ENCODE peak calls at places on chromosome 18, in six cellular contexts. One of them, this sample, is unnamed.

GRCh38 chr18:39751161-39751560 is 2185.6 kb upstream of the CELF4 start:
- DNase-seq in OCI-LY7: no peak
- DNase-seq in GM23248: peak
- DNase-seq in PC-3: no peak
- DNase-seq in SK-N-SH: no peak
- DNase-seq in neural progenitor cell: no peak
- DNase-seq in this sample: no peak

GRCh38 chr18:9792565-9793226 is 84.6 kb downstream of the RAB31 start:
- DNase-seq in OCI-LY7: peak
- DNase-seq in GM23248: no peak
- DNase-seq in PC-3: peak
- DNase-seq in SK-N-SH: peak
- DNase-seq in neural progenitor cell: peak
- DNase-seq in this sample: peak

GRCh38 chr18:361100-361732 is 93.4 kb upstream of the THOC1 start:
- DNase-seq in OCI-LY7: no peak
- DNase-seq in GM23248: peak
- DNase-seq in PC-3: no peak
- DNase-seq in SK-N-SH: no peak
- DNase-seq in neural progenitor cell: no peak
- DNase-seq in this sample: no peak

GRCh38 chr18:23228102-23229051 is 93.1 kb downstream of the CABLES1 start:
- DNase-seq in OCI-LY7: peak
- DNase-seq in GM23248: peak
- DNase-seq in PC-3: peak
- DNase-seq in SK-N-SH: no peak
- DNase-seq in neural progenitor cell: no peak
- DNase-seq in this sample: no peak

GRCh38 chr18:79905993-79906392 is 45.5 kb downstream of the SLC66A2 start:
- DNase-seq in OCI-LY7: no peak
- DNase-seq in GM23248: no peak
- DNase-seq in PC-3: no peak
- DNase-seq in SK-N-SH: no peak
- DNase-seq in neural progenitor cell: no peak
- DNase-seq in this sample: no peak

GRCh38 chr18:45690975-45691815 is 32.8 kb upstream of the SLC14A1 start:
- DNase-seq in OCI-LY7: peak
- DNase-seq in GM23248: peak
- DNase-seq in PC-3: peak
- DNase-seq in SK-N-SH: peak
- DNase-seq in neural progenitor cell: peak
- DNase-seq in this sample: peak

GRCh38 chr18:10851824-10852225 is 297.5 kb downstream of the PIEZO2 start:
- DNase-seq in OCI-LY7: peak
- DNase-seq in GM23248: peak
- DNase-seq in PC-3: peak
- DNase-seq in SK-N-SH: peak
- DNase-seq in neural progenitor cell: peak
- DNase-seq in this sample: peak

GRCh38 chr18:77702686-77703085 is 453.0 kb downstream of the GALR1 start:
- DNase-seq in OCI-LY7: peak
- DNase-seq in GM23248: no peak
- DNase-seq in PC-3: peak
- DNase-seq in SK-N-SH: peak
- DNase-seq in neural progenitor cell: peak
- DNase-seq in this sample: peak

GRCh38 chr18:63098014-63098981 is 221.3 kb downstream of the BCL2 start:
- DNase-seq in OCI-LY7: peak
- DNase-seq in GM23248: no peak
- DNase-seq in PC-3: no peak
- DNase-seq in SK-N-SH: no peak
- DNase-seq in neural progenitor cell: no peak
- DNase-seq in this sample: no peak

GRCh38 chr18:55833543-55833942 is 245.6 kb upstream of the TCF4 start:
- DNase-seq in OCI-LY7: no peak
- DNase-seq in GM23248: peak
- DNase-seq in PC-3: peak
- DNase-seq in SK-N-SH: no peak
- DNase-seq in neural progenitor cell: no peak
- DNase-seq in this sample: no peak

GRCh38 chr18:30088238-30088637 is 954.3 kb downstream of the DSC3 start:
- DNase-seq in OCI-LY7: no peak
- DNase-seq in GM23248: no peak
- DNase-seq in PC-3: no peak
- DNase-seq in SK-N-SH: no peak
- DNase-seq in neural progenitor cell: no peak
- DNase-seq in this sample: no peak

GRCh38 chr18:3179430-3180089 is 40.2 kb downstream of the MYOM1 start:
- DNase-seq in OCI-LY7: peak
- DNase-seq in GM23248: no peak
- DNase-seq in PC-3: peak
- DNase-seq in SK-N-SH: no peak
- DNase-seq in neural progenitor cell: peak
- DNase-seq in this sample: no peak

GRCh38 chr18:45793295-45793965 is 32.0 kb upstream of the SIGLEC15 start:
- DNase-seq in OCI-LY7: no peak
- DNase-seq in GM23248: peak
- DNase-seq in PC-3: peak
- DNase-seq in SK-N-SH: no peak
- DNase-seq in neural progenitor cell: no peak
- DNase-seq in this sample: peak

GRCh38 chr18:28725876-28726275 is 548.9 kb upstream of the CDH2 start:
- DNase-seq in OCI-LY7: no peak
- DNase-seq in GM23248: peak
- DNase-seq in PC-3: peak
- DNase-seq in SK-N-SH: peak
- DNase-seq in neural progenitor cell: no peak
- DNase-seq in this sample: no peak

GRCh38 chr18:61329398-61329797 is 3.8 kb upstream of the CDH20 start:
- DNase-seq in OCI-LY7: no peak
- DNase-seq in GM23248: no peak
- DNase-seq in PC-3: no peak
- DNase-seq in SK-N-SH: no peak
- DNase-seq in neural progenitor cell: no peak
- DNase-seq in this sample: no peak

GRCh38 chr18:61322265-61322873 is 10.9 kb upstream of the CDH20 start:
- DNase-seq in OCI-LY7: peak
- DNase-seq in GM23248: peak
- DNase-seq in PC-3: peak
- DNase-seq in SK-N-SH: peak
- DNase-seq in neural progenitor cell: peak
- DNase-seq in this sample: peak

GRCh38 chr18:61326407-61326806 is 6.8 kb upstream of the CDH20 start:
- DNase-seq in OCI-LY7: no peak
- DNase-seq in GM23248: no peak
- DNase-seq in PC-3: no peak
- DNase-seq in SK-N-SH: no peak
- DNase-seq in neural progenitor cell: no peak
- DNase-seq in this sample: no peak

GRCh38 chr18:61323951-61324350 is 9.3 kb upstream of the CDH20 start:
- DNase-seq in OCI-LY7: no peak
- DNase-seq in GM23248: peak
- DNase-seq in PC-3: peak
- DNase-seq in SK-N-SH: no peak
- DNase-seq in neural progenitor cell: no peak
- DNase-seq in this sample: no peak
- TF ChIP-seq EZH2phosphoT487 in OCI-LY7: no peak
- TF ChIP-seq EZH2phosphoT487 in GM23248: no peak
- TF ChIP-seq EZH2phosphoT487 in PC-3: no peak
- TF ChIP-seq EZH2phosphoT487 in SK-N-SH: no peak
- TF ChIP-seq EZH2phosphoT487 in neural progenitor cell: no peak
- TF ChIP-seq EZH2phosphoT487 in this sample: no peak

DNA sequence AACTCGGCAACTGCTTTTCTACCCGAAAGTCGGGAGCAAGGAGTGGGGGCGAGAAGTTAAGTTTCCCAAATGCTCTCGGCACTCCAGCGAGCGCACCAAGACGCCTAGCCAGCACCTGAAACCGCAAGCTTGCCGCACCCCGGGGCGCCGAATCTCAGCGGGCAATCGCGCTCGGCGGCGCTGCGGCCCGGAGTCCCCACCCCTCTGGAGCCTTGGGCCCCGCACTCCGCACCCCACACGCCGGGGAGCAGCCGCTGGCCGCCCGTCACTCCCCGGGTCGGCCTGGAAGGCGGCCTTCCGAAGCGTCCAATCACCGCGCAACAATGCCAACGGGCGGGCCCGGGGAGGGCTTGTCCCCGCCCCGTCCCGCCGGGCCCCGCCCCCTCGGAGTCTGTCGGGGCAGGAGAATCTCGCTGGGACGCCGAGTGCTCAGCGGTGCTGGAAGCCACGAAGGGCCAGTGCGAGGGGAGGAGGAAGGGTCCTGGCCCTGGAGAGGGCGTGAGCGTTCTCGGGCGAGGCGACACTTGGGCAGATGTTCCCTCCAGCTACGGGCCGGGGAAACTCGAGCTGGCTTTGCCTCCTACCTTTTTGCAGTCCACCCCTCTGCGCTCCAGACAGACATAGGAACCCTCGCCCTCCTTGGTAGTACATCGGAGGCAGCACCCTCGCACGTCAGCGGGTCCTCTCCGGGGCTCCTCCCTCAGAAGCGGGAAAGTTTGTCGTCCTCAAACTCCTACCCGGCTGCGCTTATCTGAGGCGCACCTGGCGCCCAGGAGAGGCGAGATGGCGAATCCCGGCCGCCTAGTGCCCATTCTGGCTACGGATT is 1.1 kb upstream of the ZBTB7C start:
- DNase-seq in OCI-LY7: peak
- DNase-seq in GM23248: peak
- DNase-seq in PC-3: peak
- DNase-seq in SK-N-SH: peak
- DNase-seq in neural progenitor cell: peak
- DNase-seq in this sample: peak
- TF ChIP-seq EZH2phosphoT487 in OCI-LY7: no peak
- TF ChIP-seq EZH2phosphoT487 in GM23248: no peak
- TF ChIP-seq EZH2phosphoT487 in PC-3: no peak
- TF ChIP-seq EZH2phosphoT487 in SK-N-SH: no peak
- TF ChIP-seq EZH2phosphoT487 in neural progenitor cell: no peak
- TF ChIP-seq EZH2phosphoT487 in this sample: no peak

DNA sequence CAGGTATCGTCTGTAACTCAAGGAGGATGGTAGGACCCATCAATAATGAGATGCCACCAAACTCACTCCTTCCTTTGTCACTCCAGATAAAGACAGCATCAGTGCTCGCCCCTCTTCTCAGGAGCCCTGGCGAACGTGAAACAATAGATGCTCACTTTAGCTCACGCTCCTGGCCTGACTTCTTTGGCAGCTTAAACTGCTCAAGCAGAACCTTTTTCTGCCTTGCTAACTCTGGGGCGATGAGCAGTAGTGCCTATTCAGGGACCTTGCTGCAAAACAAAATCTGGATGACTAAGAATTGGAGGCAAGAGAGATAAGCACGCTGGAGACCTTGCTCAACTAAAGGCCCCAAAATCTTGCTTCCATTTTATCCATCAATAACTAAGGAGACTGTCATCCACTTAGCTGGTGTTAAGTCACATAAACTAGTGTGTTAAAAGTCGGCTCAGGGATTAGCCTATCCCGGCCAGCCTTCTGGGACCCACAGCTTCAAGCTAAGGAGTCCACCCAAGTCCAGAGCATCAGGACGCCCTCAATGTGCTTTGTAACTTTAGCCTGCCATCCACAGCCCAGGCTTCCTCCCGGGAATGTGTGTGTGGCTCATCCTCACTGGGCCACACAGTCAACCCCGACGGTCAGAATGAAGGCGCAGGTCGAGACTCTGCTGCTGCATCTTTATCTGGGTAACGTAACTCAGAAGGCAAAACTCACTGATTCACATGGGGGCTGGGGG is 38.9 kb downstream of the ZNF516 start:
- DNase-seq in OCI-LY7: no peak
- DNase-seq in GM23248: no peak
- DNase-seq in PC-3: no peak
- DNase-seq in SK-N-SH: no peak
- DNase-seq in neural progenitor cell: peak
- DNase-seq in this sample: no peak
- TF ChIP-seq EZH2phosphoT487 in OCI-LY7: no peak
- TF ChIP-seq EZH2phosphoT487 in GM23248: no peak
- TF ChIP-seq EZH2phosphoT487 in PC-3: no peak
- TF ChIP-seq EZH2phosphoT487 in SK-N-SH: no peak
- TF ChIP-seq EZH2phosphoT487 in neural progenitor cell: no peak
- TF ChIP-seq EZH2phosphoT487 in this sample: no peak

DNA sequence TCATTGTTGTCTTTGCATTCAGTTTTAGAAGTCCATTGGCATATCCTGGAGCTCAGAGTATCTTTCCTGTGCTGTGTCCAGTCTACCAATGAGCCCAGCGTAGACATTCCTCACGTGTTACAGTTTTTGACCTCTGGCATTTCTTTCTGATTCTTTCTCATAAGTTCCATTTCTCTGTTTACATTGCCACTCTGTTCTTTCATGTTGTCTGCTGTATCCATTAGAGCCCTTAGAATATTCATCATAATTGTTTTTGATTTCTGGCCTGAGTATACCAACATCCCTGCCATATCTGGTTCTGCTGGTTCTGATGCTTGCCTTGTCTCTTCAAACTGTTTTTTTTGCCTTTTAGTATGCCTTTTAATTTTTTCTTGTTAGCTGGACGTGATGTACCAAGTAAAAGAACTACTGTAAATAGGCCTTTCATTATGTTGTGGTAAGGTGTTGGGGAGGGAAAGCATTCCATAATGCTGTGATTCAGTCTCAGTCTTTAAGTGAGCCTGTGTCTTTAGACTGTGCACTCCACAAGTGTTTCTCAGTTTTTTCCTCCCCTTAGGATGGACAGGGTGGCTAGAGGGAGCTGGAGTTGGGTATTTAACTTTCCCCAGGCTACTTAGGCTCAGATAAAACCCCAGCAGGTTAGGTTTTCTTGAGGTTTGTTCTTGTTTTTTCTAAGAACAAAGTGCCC is 35.6 kb downstream of the CEP192 start:
- DNase-seq in OCI-LY7: no peak
- DNase-seq in GM23248: peak
- DNase-seq in PC-3: no peak
- DNase-seq in SK-N-SH: no peak
- DNase-seq in neural progenitor cell: no peak
- DNase-seq in this sample: no peak
- TF ChIP-seq EZH2phosphoT487 in OCI-LY7: no peak
- TF ChIP-seq EZH2phosphoT487 in GM23248: no peak
- TF ChIP-seq EZH2phosphoT487 in PC-3: no peak
- TF ChIP-seq EZH2phosphoT487 in SK-N-SH: no peak
- TF ChIP-seq EZH2phosphoT487 in neural progenitor cell: no peak
- TF ChIP-seq EZH2phosphoT487 in this sample: no peak

GRCh38 chr18:36516726-36517125 is 219.2 kb downstream of the FHOD3 start:
- DNase-seq in OCI-LY7: no peak
- DNase-seq in GM23248: no peak
- DNase-seq in PC-3: no peak
- DNase-seq in SK-N-SH: no peak
- DNase-seq in neural progenitor cell: no peak
- DNase-seq in this sample: peak
- TF ChIP-seq EZH2phosphoT487 in OCI-LY7: no peak
- TF ChIP-seq EZH2phosphoT487 in GM23248: no peak
- TF ChIP-seq EZH2phosphoT487 in PC-3: no peak
- TF ChIP-seq EZH2phosphoT487 in SK-N-SH: no peak
- TF ChIP-seq EZH2phosphoT487 in neural progenitor cell: no peak
- TF ChIP-seq EZH2phosphoT487 in this sample: no peak

This sample was measured in GM23338.